ENCODE peak calls at places on chromosomes 13 and 19, in five cellular contexts. L is RPMI7951; V is stimulated activated CD4-positive, alpha-beta T cell treated with anti-CD3 and anti-CD28 coated beads, Interleukin-15, amount 100 ng/mL, for 24 hours; F is uterus; G is Panc1. N is an unnamed sample.

GRCh38 chr19:54253331-54254194 is 3.5 kb downstream of the LILRB5 start:
- DNase-seq in L (no peak), V (no peak), F (no peak), G (no peak), N (peak; percentile 34)

GRCh38 chr19:45306522-45307027 is 16.1 kb downstream of the CKM start:
- DNase-seq in L (no peak), V (no peak), F (no peak), G (no peak), N (no peak)

GRCh38 chr13:36979361-36980040 is 19.6 kb downstream of the ALG5 start:
- DNase-seq in L (no peak), V (no peak), F (no peak), G (no peak), N (no peak)

GRCh38 chr19:49677232-49677881 is at the start of gene PRMT1:
- DNase-seq in L (peak; percentile 23), V (peak; percentile 72), F (no peak), G (no peak), N (no peak)

GRCh38 chr19:46951236-46951986 is 68.2 kb upstream of the NPAS1 start:
- DNase-seq in L (peak; percentile 81), V (peak; percentile 36), F (no peak), G (no peak), N (no peak)

GRCh38 chr13:100156786-100157185 is 67.9 kb downstream of the PCCA start:
- DNase-seq in L (peak; percentile 78), V (no peak), F (no peak), G (no peak), N (no peak)

GRCh38 chr13:50650478-50650877 is 193.0 kb downstream of the DLEU7 start:
- DNase-seq in L (no peak), V (no peak), F (no peak), G (no peak), N (no peak)

GRCh38 chr19:47190167-47190727 is 40.8 kb downstream of the BBC3 start:
- DNase-seq in L (peak; percentile 90), V (peak; percentile 76), F (peak; percentile 47), G (no peak), N (no peak)

GRCh38 chr19:2288743-2289713 is 7.1 kb upstream of the PEAK3 start:
- DNase-seq in L (no peak), V (no peak), F (no peak), G (no peak), N (no peak)

GRCh38 chr19:53308339-53308811 is 25.2 kb upstream of the ZNF845 start:
- DNase-seq in L (no peak), V (peak; percentile 6), F (no peak), G (no peak), N (no peak)

GRCh38 chr19:45087531-45087930 is 5.4 kb upstream of the PPP1R37 start:
- DNase-seq in L (no peak), V (peak; percentile 35), F (no peak), G (no peak), N (no peak)

GRCh38 chr13:100115693-100116254 is 26.9 kb downstream of the PCCA start:
- DNase-seq in L (no peak), V (no peak), F (no peak), G (no peak), N (no peak)

GRCh38 chr13:29753593-29754485 is 96.6 kb downstream of the UBL3 start:
- DNase-seq in L (peak; percentile 76), V (no peak), F (no peak), G (no peak), N (no peak)

GRCh38 chr13:33692531-33692930 is 125.4 kb upstream of the RFC3 start:
- DNase-seq in L (no peak), V (no peak), F (no peak), G (no peak), N (no peak)

GRCh38 chr13:75985132-75985531 is 349.0 kb downstream of the LMO7 start:
- DNase-seq in L (no peak), V (no peak), F (no peak), G (no peak), N (no peak)

GRCh38 chr13:106096661-106097092 is 438.8 kb downstream of the EFNB2 start:
- DNase-seq in L (no peak), V (no peak), F (no peak), G (no peak), N (no peak)

GRCh38 chr13:44151474-44151873 is 222.2 kb upstream of the SERP2 start:
- DNase-seq in L (no peak), V (no peak), F (no peak), G (no peak), N (no peak)

GRCh38 chr13:35716186-35716585 is 239.7 kb upstream of the MAB21L1 start:
- DNase-seq in L (peak; percentile 44), V (no peak), F (peak; percentile 40), G (no peak), N (no peak)

GRCh38 chr13:91351123-91351522 is 3.6 kb downstream of the MIR17HG start:
- DNase-seq in L (no peak), V (no peak), F (no peak), G (no peak), N (no peak)

GRCh38 chr13:33636955-33637670 is 180.8 kb upstream of the RFC3 start:
- DNase-seq in L (no peak), V (no peak), F (no peak), G (no peak), N (no peak)

GRCh38 chr13:100209857-100210580 is 121.1 kb downstream of the PCCA start:
- DNase-seq in L (peak; percentile 53), V (peak; percentile 2), F (no peak), G (peak; percentile 13), N (no peak)

GRCh38 chr19:33639034-33639681 is 17.4 kb downstream of the CHST8 start:
- DNase-seq in L (no peak), V (no peak), F (no peak), G (no peak), N (no peak)

GRCh38 chr19:2014731-2015610 is 543 bp downstream of the BTBD2 start:
- DNase-seq in L (peak; percentile 18), V (peak; percentile 45), F (no peak), G (no peak), N (no peak)

GRCh38 chr13:25032160-25032559 is 63.8 kb upstream of the PABPC3 start:
- DNase-seq in L (no peak), V (no peak), F (no peak), G (no peak), N (no peak)

GRCh38 chr19:4859697-4860096 is 7.8 kb downstream of the PLIN3 start:
- DNase-seq in L (no peak), V (no peak), F (no peak), G (no peak), N (no peak)

GRCh38 chr13:98447881-98448641 is 128.8 kb downstream of the STK24 start:
- DNase-seq in L (peak; percentile 25), V (peak; percentile 52), F (peak; percentile 63), G (no peak), N (no peak)

GRCh38 chr13:98482476-98483444 is 94.1 kb downstream of the STK24 start:
- DNase-seq in L (peak; percentile 81), V (no peak), F (no peak), G (peak; percentile 5), N (peak; percentile 75)

GRCh38 chr19:50433201-50434180 is 799 bp downstream of the MYBPC2 start:
- DNase-seq in L (no peak), V (no peak), F (no peak), G (no peak), N (no peak)

GRCh38 chr13:74134777-74135305 is 637 bp upstream of the KLF12 start:
- DNase-seq in L (peak; percentile 49), V (peak; percentile 81), F (peak; percentile 30), G (no peak), N (no peak)

GRCh38 chr19:34399886-34400285 is 4.3 kb upstream of the PDCD2L start:
- DNase-seq in L (no peak), V (no peak), F (no peak), G (no peak), N (no peak)

GRCh38 chr13:52159159-52159982 is at the start of gene NEK3:
- DNase-seq in L (peak; percentile 63), V (peak; percentile 65), F (peak; percentile 63), G (peak; percentile 12), N (peak; percentile 82)

GRCh38 chr13:36135876-36136275 is 4.7 kb upstream of the DCLK1 start:
- DNase-seq in L (no peak), V (no peak), F (no peak), G (no peak), N (no peak)

GRCh38 chr19:8611890-8612806 is 1.6 kb upstream of the ADAMTS10 start:
- DNase-seq in L (peak; percentile 26), V (no peak), F (peak; percentile 76), G (no peak), N (peak; percentile 92)

GRCh38 chr13:98664047-98664446 is 87.1 kb upstream of the STK24 start:
- DNase-seq in L (peak; percentile 75), V (peak; percentile 80), F (no peak), G (peak; percentile 5), N (no peak)